ENCODE peak calls at places on chromosomes 3 and 15, in ten cellular contexts. R, U, Q, H, S, L, A, M, N and V are unnamed samples.

GRCh38 chr3:80297720-80298119 is 529.9 kb upstream of the ROBO1 start:
- DNase-seq in R (no peak), U (no peak), Q (no peak), H (no peak), S (no peak), L (no peak), A (no peak), M (no peak), N (no peak), V (no peak)

GRCh38 chr15:72782274-72782992 is 1.1 kb downstream of the ADPGK start:
- DNase-seq in R (no peak), U (no peak), Q (no peak), H (no peak), S (no peak), L (no peak), A (no peak), M (no peak), N (no peak), V (no peak)

GRCh38 chr3:14885307-14885706 is 62.1 kb upstream of the NR2C2 start:
- DNase-seq in R (no peak), U (no peak), Q (no peak), H (no peak), S (no peak), L (no peak), A (no peak), M (no peak), N (no peak), V (no peak)

GRCh38 chr15:89299896-89300295 is 34.7 kb downstream of the POLG start:
- DNase-seq in R (no peak), U (no peak), Q (peak), H (peak), S (peak), L (no peak), A (no peak), M (peak), N (no peak), V (no peak)

GRCh38 chr15:99435138-99435695 is 130.6 kb upstream of the MEF2A start:
- DNase-seq in R (no peak), U (no peak), Q (no peak), H (no peak), S (no peak), L (no peak), A (peak), M (no peak), N (no peak), V (no peak)

GRCh38 chr15:75313116-75313845 is 22.6 kb upstream of the COMMD4 start:
- DNase-seq in R (no peak), U (no peak), Q (no peak), H (no peak), S (no peak), L (no peak), A (no peak), M (no peak), N (no peak), V (no peak)

GRCh38 chr3:138771585-138771984 is 63.1 kb downstream of the PIK3CB start:
- DNase-seq in R (no peak), U (no peak), Q (no peak), H (no peak), S (no peak), L (no peak), A (no peak), M (no peak), N (no peak), V (no peak)

GRCh38 chr3:132669256-132669777 is 9.2 kb downstream of the UBA5 start:
- DNase-seq in R (no peak), U (no peak), Q (no peak), H (no peak), S (no peak), L (no peak), A (no peak), M (peak), N (no peak), V (no peak)

GRCh38 chr3:32586361-32586760 is 15.7 kb upstream of the DYNC1LI1 start:
- DNase-seq in R (no peak), U (no peak), Q (no peak), H (no peak), S (no peak), L (no peak), A (no peak), M (no peak), N (no peak), V (no peak)

GRCh38 chr3:97579365-97579764 is 185.2 kb upstream of the ARL6 start:
- DNase-seq in R (no peak), U (no peak), Q (no peak), H (no peak), S (no peak), L (no peak), A (no peak), M (no peak), N (no peak), V (no peak)

GRCh38 chr3:62051506-62051905 is 321.8 kb downstream of the FEZF2 start:
- DNase-seq in R (no peak), U (no peak), Q (peak), H (peak), S (peak), L (peak), A (no peak), M (peak), N (peak), V (peak)

GRCh38 chr3:47469616-47470015 is 6.1 kb downstream of the SCAP start:
- DNase-seq in R (no peak), U (no peak), Q (peak), H (no peak), S (no peak), L (no peak), A (no peak), M (no peak), N (no peak), V (no peak)

GRCh38 chr3:14473411-14473891 is 66.7 kb downstream of the GRIP2 start:
- DNase-seq in R (no peak), U (no peak), Q (no peak), H (no peak), S (no peak), L (no peak), A (no peak), M (no peak), N (no peak), V (no peak)

GRCh38 chr3:66639794-66640356 is 139.1 kb upstream of the LRIG1 start:
- DNase-seq in R (no peak), U (no peak), Q (no peak), H (no peak), S (no peak), L (no peak), A (no peak), M (peak), N (no peak), V (no peak)

GRCh38 chr3:42033741-42034140 is 57.4 kb upstream of the TRAK1 start:
- DNase-seq in R (no peak), U (no peak), Q (peak), H (no peak), S (no peak), L (no peak), A (no peak), M (peak), N (no peak), V (no peak)

GRCh38 chr15:68500363-68501317 is 68.7 kb upstream of the ITGA11 start:
- DNase-seq in R (no peak), U (no peak), Q (peak), H (no peak), S (no peak), L (no peak), A (no peak), M (no peak), N (no peak), V (peak)

GRCh38 chr3:99866167-99866810 is 48.6 kb downstream of the CMSS1 start:
- DNase-seq in R (no peak), U (no peak), Q (peak), H (no peak), S (no peak), L (no peak), A (no peak), M (peak), N (no peak), V (no peak)

GRCh38 chr15:48627260-48627969 is 18.1 kb downstream of the FBN1 start:
- DNase-seq in R (no peak), U (no peak), Q (peak), H (no peak), S (no peak), L (no peak), A (no peak), M (peak), N (no peak), V (no peak)

GRCh38 chr3:194053136-194053535 is 82.8 kb upstream of the HES1 start:
- DNase-seq in R (no peak), U (no peak), Q (no peak), H (no peak), S (no peak), L (no peak), A (no peak), M (no peak), N (no peak), V (no peak)

GRCh38 chr3:129311054-129311902 is 32.6 kb downstream of the HMCES start:
- DNase-seq in R (no peak), U (no peak), Q (no peak), H (no peak), S (no peak), L (no peak), A (no peak), M (no peak), N (no peak), V (no peak)

GRCh38 chr3:47802734-47803477 is at the start of gene DHX30:
- DNase-seq in R (peak), U (peak), Q (peak), H (no peak), S (peak), L (peak), A (peak), M (peak), N (peak), V (peak)

GRCh38 chr15:89761009-89761831 is 10.2 kb upstream of the MESP1 start:
- DNase-seq in R (no peak), U (no peak), Q (no peak), H (no peak), S (no peak), L (peak), A (no peak), M (no peak), N (no peak), V (no peak)

GRCh38 chr15:67784057-67784781 is 41.1 kb upstream of the SKOR1 start:
- DNase-seq in R (peak), U (no peak), Q (no peak), H (no peak), S (peak), L (no peak), A (no peak), M (no peak), N (no peak), V (no peak)

GRCh38 chr15:93941687-93942086 is 289.7 kb upstream of the MCTP2 start:
- DNase-seq in R (no peak), U (no peak), Q (no peak), H (no peak), S (no peak), L (no peak), A (no peak), M (no peak), N (no peak), V (no peak)

GRCh38 chr15:35697549-35698299 is 151.8 kb upstream of the DPH6 start:
- DNase-seq in R (no peak), U (peak), Q (peak), H (no peak), S (peak), L (no peak), A (no peak), M (peak), N (no peak), V (no peak)

GRCh38 chr3:47086071-47086470 is 77.8 kb downstream of the SETD2 start:
- DNase-seq in R (no peak), U (no peak), Q (no peak), H (no peak), S (no peak), L (no peak), A (no peak), M (no peak), N (no peak), V (no peak)

GRCh38 chr15:92091155-92091734 is 237.7 kb downstream of the SLCO3A1 start:
- DNase-seq in R (no peak), U (peak), Q (peak), H (peak), S (peak), L (peak), A (no peak), M (peak), N (peak), V (peak)

GRCh38 chr15:93974804-93975481 is 256.4 kb upstream of the MCTP2 start:
- DNase-seq in R (no peak), U (peak), Q (peak), H (peak), S (peak), L (no peak), A (no peak), M (peak), N (no peak), V (peak)

GRCh38 chr3:81545572-81545971 is 215.9 kb downstream of the GBE1 start:
- DNase-seq in R (no peak), U (no peak), Q (peak), H (peak), S (no peak), L (no peak), A (no peak), M (peak), N (no peak), V (no peak)

GRCh38 chr3:113287818-113288648 is 76.7 kb downstream of the BOC start:
- DNase-seq in R (no peak), U (peak), Q (peak), H (peak), S (peak), L (no peak), A (peak), M (peak), N (no peak), V (peak)

GRCh38 chr15:45262906-45263456 is 10.9 kb downstream of the SLC28A2 start:
- DNase-seq in R (no peak), U (no peak), Q (no peak), H (no peak), S (no peak), L (no peak), A (no peak), M (no peak), N (no peak), V (no peak)

DNA sequence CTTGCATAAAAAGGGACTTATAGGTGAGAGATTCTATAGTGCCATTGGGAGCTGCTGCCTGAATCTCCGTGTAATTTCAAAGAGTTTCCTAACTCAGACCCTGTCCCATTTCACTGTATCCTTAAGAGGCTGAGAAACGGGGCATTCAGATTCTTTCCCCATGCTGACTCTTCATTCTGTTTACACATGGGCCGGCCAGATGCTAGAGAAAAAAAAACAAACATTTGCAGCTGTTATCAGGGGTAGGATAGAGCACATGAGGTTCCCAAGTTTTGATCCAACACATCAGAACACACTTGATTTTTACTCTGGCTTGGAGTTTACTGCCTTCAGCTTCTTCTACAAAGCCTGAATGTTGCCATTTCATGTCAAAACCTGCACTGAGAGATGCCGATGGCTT is 215.9 kb upstream of the TPRG1 start:
- DNase-seq in R (no peak), U (no peak), Q (no peak), H (no peak), S (no peak), L (no peak), A (no peak), M (peak), N (no peak), V (no peak)
- H3K4me3 ChIP-seq in R (no peak), U (no peak), Q (no peak), H (no peak), S (no peak), L (no peak), A (no peak), M (no peak), N (no peak), V (no peak)

GRCh38 chr15:42453826-42454225 is 37.1 kb downstream of the ZNF106 start:
- DNase-seq in R (no peak), U (no peak), Q (no peak), H (no peak), S (no peak), L (no peak), A (no peak), M (no peak), N (no peak), V (no peak)

GRCh38 chr15:42457445-42458442 is 33.2 kb downstream of the ZNF106 start:
- DNase-seq in R (peak), U (no peak), Q (peak), H (no peak), S (peak), L (peak), A (peak), M (peak), N (peak), V (peak)

GRCh38 chr15:42456971-42457370 is 34.0 kb downstream of the ZNF106 start:
- DNase-seq in R (no peak), U (no peak), Q (peak), H (no peak), S (no peak), L (no peak), A (no peak), M (no peak), N (no peak), V (no peak)

GRCh38 chr15:42461261-42461660 is 29.7 kb downstream of the ZNF106 start:
- DNase-seq in R (no peak), U (no peak), Q (no peak), H (no peak), S (no peak), L (no peak), A (no peak), M (no peak), N (no peak), V (no peak)

DNA sequence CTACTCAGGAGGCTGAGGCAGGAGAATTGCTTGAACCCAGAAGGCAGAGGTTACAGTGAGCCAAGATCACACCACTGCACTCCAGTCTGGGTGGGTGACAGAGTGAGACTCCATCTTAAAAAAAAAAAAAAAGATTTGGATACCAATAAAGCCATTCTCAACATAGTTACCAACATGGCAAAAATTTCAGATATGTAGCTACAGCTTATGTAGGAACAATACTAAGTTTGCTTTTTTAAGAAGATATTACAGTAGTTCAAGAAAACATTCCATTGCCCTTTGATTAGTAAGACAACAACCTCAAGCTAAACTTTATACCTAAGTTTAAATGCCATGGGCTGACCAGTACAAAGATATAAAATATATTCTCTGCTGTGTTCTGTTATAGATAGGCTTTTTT is 34.4 kb downstream of the ZNF106 start:
- DNase-seq in R (no peak), U (no peak), Q (peak), H (no peak), S (no peak), L (no peak), A (no peak), M (no peak), N (no peak), V (no peak)
- H3K4me3 ChIP-seq in R (no peak), U (no peak), Q (peak), H (no peak), S (no peak), L (peak), A (peak), M (no peak), N (peak), V (no peak)

DNA sequence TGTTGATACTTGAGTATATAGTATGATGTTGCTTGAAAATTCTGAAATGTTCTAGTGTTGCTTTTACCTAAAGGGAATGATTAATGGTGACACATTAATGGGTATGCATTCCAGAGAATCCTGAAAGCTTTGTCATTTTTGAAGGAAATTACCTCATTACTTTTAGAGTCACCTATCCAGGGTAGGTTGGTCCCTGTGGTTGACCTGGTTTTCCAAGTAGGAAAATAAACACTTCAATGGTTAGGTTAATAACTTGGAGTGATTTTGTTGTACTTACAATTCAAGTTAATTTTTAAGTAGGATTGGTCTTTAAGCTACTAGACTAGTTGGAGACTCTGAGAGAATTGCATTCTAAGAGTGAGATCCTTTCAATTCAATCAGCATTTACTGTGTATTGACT is 31.0 kb downstream of the MITF start:
- DNase-seq in R (no peak), U (no peak), Q (no peak), H (no peak), S (peak), L (no peak), A (no peak), M (peak), N (no peak), V (no peak)
- H3K4me3 ChIP-seq in R (no peak), U (no peak), Q (no peak), H (no peak), S (no peak), L (no peak), A (no peak), M (no peak), N (no peak), V (no peak)

DNA sequence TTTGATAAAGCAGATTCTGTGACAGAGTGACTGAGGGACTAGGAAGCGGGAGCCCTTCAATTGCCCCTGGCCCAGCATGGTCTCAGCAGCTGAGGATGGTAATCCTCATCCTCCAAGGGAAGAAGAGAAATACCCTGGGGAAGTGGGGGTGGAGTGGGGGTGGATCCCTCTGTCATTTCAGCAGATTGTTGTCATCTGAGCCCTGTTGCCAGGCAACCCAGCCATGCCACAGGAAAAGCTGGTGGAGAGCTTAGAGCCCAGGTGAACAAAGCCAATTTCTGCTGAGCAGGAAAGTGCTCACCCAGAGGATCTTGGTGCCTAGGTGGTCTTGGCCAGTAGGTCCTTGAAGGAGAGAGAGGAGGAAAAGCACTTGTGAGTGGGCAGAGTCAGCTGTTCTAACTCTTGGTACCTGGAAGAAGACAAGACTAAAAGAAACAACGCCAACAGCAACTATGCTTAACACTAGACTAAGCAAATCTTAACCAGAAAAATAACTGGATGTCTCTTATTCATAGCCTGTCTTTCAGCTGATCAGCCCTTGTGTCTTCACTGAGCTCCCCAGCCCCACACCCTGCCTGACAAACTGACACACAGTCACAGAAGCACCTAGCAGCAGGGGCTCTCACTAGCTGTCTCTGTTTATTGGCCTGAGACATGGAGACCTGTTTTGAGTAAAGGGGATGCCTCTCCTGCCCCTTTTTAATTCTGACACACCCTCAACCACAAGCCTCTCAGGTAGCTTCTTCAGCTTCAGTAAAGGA is 40.1 kb upstream of the DCLK3 start:
- DNase-seq in R (no peak), U (no peak), Q (no peak), H (no peak), S (peak), L (no peak), A (no peak), M (no peak), N (no peak), V (peak)
- H3K4me3 ChIP-seq in R (no peak), U (no peak), Q (no peak), H (no peak), S (no peak), L (no peak), A (no peak), M (no peak), N (no peak), V (no peak)

DNA sequence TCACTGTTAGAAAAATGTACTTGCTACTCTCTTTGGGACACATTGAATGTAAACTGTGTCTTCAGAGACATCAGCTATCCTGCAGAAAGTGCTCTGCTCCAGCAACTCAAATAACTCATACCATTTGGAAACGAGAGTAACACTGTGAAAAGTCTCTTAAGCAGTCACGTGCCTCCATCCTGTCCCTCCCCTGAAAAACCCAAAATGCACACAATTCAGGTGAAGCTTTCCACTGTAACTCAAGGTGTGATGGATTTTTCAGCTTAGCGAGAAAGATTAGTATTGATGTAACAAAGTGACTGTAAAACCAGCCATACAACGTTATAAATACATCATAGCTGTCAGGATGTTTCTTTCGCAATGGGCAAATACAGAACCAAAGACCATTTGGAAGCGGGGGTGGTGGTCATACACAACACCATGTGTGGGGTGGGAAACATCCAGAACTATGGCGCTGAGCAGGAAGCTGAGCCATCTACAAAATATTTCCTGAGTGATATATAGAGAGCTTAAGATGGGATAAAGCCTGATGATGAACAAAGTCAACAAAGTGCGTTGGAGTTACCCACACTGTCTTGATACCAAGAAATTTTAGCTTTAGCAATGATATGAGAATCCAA is 332.3 kb downstream of the FOXP1 start:
- DNase-seq in R (no peak), U (no peak), Q (peak), H (no peak), S (no peak), L (no peak), A (no peak), M (peak), N (no peak), V (no peak)
- H3K4me3 ChIP-seq in R (no peak), U (no peak), Q (no peak), H (no peak), S (no peak), L (no peak), A (no peak), M (peak), N (no peak), V (no peak)

GRCh38 chr3:12444582-12445468 is 39.5 kb upstream of the TSEN2 start:
- DNase-seq in R (no peak), U (peak), Q (no peak), H (peak), S (peak), L (no peak), A (no peak), M (no peak), N (peak), V (peak)
- H3K4me3 ChIP-seq in R (no peak), U (no peak), Q (no peak), H (peak), S (no peak), L (no peak), A (no peak), M (no peak), N (no peak), V (no peak)